ENCODE peak calls at places on chromosomes 7 and 10, in six cellular contexts. One of them, this sample, is unnamed. For H3K36me3, the result is how much of the 10 kb centered on the place peaks cover.

GRCh38 chr10:122551450-122551849 is 9.1 kb upstream of the DMBT1 start:
- DNase-seq in transverse colon: no peak
- DNase-seq in mesendoderm: peak
- DNase-seq in prostate gland: no peak
- DNase-seq in left ventricle myocardium inferior: no peak
- DNase-seq in ascending aorta: no peak
- DNase-seq in this sample: no peak

GRCh38 chr7:155802291-155802690 is 10.0 kb downstream of the SHH start:
- DNase-seq in transverse colon: no peak
- DNase-seq in left ventricle myocardium inferior: no peak
- DNase-seq in mesendoderm: no peak
- DNase-seq in prostate gland: no peak
- DNase-seq in ascending aorta: no peak
- DNase-seq in this sample: no peak

GRCh38 chr10:86730227-86730626 is 26.2 kb upstream of the BMPR1A start:
- DNase-seq in ascending aorta: no peak
- DNase-seq in prostate gland: no peak
- DNase-seq in mesendoderm: no peak
- DNase-seq in transverse colon: peak
- DNase-seq in left ventricle myocardium inferior: peak
- DNase-seq in this sample: peak

GRCh38 chr7:155848691-155849690 is 36.7 kb upstream of the SHH start:
- DNase-seq in mesendoderm: no peak
- DNase-seq in left ventricle myocardium inferior: no peak
- DNase-seq in transverse colon: peak
- DNase-seq in ascending aorta: no peak
- DNase-seq in prostate gland: no peak
- DNase-seq in this sample: no peak

GRCh38 chr7:32865448-32865847 is 26.1 kb downstream of the KBTBD2 start:
- DNase-seq in prostate gland: no peak
- DNase-seq in transverse colon: no peak
- DNase-seq in mesendoderm: no peak
- DNase-seq in ascending aorta: no peak
- DNase-seq in left ventricle myocardium inferior: no peak
- DNase-seq in this sample: no peak

GRCh38 chr7:18861514-18861913 is 255.9 kb downstream of the TWIST1 start:
- DNase-seq in left ventricle myocardium inferior: no peak
- DNase-seq in prostate gland: no peak
- DNase-seq in ascending aorta: no peak
- DNase-seq in transverse colon: no peak
- DNase-seq in mesendoderm: no peak
- DNase-seq in this sample: no peak

GRCh38 chr7:79692015-79692414 is 238.5 kb upstream of the MAGI2 start:
- DNase-seq in ascending aorta: no peak
- DNase-seq in prostate gland: no peak
- DNase-seq in left ventricle myocardium inferior: no peak
- DNase-seq in transverse colon: no peak
- DNase-seq in mesendoderm: peak
- DNase-seq in this sample: no peak

GRCh38 chr10:120460776-120461175 is 3.7 kb downstream of the PLPP4 start:
- DNase-seq in left ventricle myocardium inferior: no peak
- DNase-seq in ascending aorta: no peak
- DNase-seq in prostate gland: no peak
- DNase-seq in transverse colon: no peak
- DNase-seq in mesendoderm: peak
- DNase-seq in this sample: no peak

GRCh38 chr7:82578430-82578829 is 134.9 kb upstream of the CACNA2D1 start:
- DNase-seq in ascending aorta: no peak
- DNase-seq in prostate gland: no peak
- DNase-seq in mesendoderm: no peak
- DNase-seq in transverse colon: no peak
- DNase-seq in left ventricle myocardium inferior: no peak
- DNase-seq in this sample: no peak

GRCh38 chr7:118755067-118755625 is 530.6 kb downstream of the ANKRD7 start:
- DNase-seq in left ventricle myocardium inferior: no peak
- DNase-seq in mesendoderm: no peak
- DNase-seq in transverse colon: no peak
- DNase-seq in prostate gland: peak
- DNase-seq in ascending aorta: no peak
- DNase-seq in this sample: no peak

GRCh38 chr7:140639366-140640053 is 1.1 kb downstream of the DENND2A start:
- DNase-seq in mesendoderm: peak
- DNase-seq in transverse colon: no peak
- DNase-seq in prostate gland: no peak
- DNase-seq in left ventricle myocardium inferior: no peak
- DNase-seq in ascending aorta: no peak
- DNase-seq in this sample: no peak

GRCh38 chr7:121872831-121873764 is at the start of gene PTPRZ1:
- DNase-seq in ascending aorta: no peak
- DNase-seq in mesendoderm: peak
- DNase-seq in prostate gland: peak
- DNase-seq in transverse colon: no peak
- DNase-seq in left ventricle myocardium inferior: no peak
- DNase-seq in this sample: peak

GRCh38 chr7:97971120-97971989 is 18.6 kb downstream of the OCM2 start:
- DNase-seq in mesendoderm: peak
- DNase-seq in prostate gland: no peak
- DNase-seq in ascending aorta: no peak
- DNase-seq in left ventricle myocardium inferior: no peak
- DNase-seq in transverse colon: peak
- DNase-seq in this sample: peak

GRCh38 chr10:112475565-112476233 is 28.7 kb downstream of the VTI1A start:
- DNase-seq in ascending aorta: no peak
- DNase-seq in mesendoderm: no peak
- DNase-seq in left ventricle myocardium inferior: no peak
- DNase-seq in transverse colon: no peak
- DNase-seq in prostate gland: no peak
- DNase-seq in this sample: no peak

GRCh38 chr7:131040467-131040932 is 287.2 kb upstream of the MKLN1 start:
- DNase-seq in mesendoderm: peak
- DNase-seq in transverse colon: peak
- DNase-seq in ascending aorta: no peak
- DNase-seq in prostate gland: peak
- DNase-seq in left ventricle myocardium inferior: no peak
- DNase-seq in this sample: peak

GRCh38 chr7:116772423-116772852 is 89.9 kb upstream of the CAPZA2 start:
- DNase-seq in prostate gland: no peak
- DNase-seq in ascending aorta: no peak
- DNase-seq in left ventricle myocardium inferior: no peak
- DNase-seq in mesendoderm: no peak
- DNase-seq in transverse colon: no peak
- DNase-seq in this sample: no peak

GRCh38 chr7:48839108-48839507 is 85.2 kb upstream of the CDC14C start:
- DNase-seq in mesendoderm: peak
- DNase-seq in left ventricle myocardium inferior: no peak
- DNase-seq in transverse colon: no peak
- DNase-seq in ascending aorta: no peak
- DNase-seq in prostate gland: no peak
- DNase-seq in this sample: no peak

GRCh38 chr10:123675811-123676210 is 9.7 kb downstream of the GPR26 start:
- DNase-seq in ascending aorta: no peak
- DNase-seq in prostate gland: no peak
- DNase-seq in mesendoderm: no peak
- DNase-seq in left ventricle myocardium inferior: no peak
- DNase-seq in transverse colon: no peak
- DNase-seq in this sample: no peak

GRCh38 chr10:77555591-77556212 is 81.9 kb downstream of the KCNMA1 start:
- DNase-seq in prostate gland: no peak
- DNase-seq in transverse colon: no peak
- DNase-seq in left ventricle myocardium inferior: no peak
- DNase-seq in mesendoderm: no peak
- DNase-seq in ascending aorta: no peak
- DNase-seq in this sample: no peak

GRCh38 chr7:64653721-64654401 is 12.1 kb upstream of the ZNF107 start:
- DNase-seq in transverse colon: no peak
- DNase-seq in mesendoderm: no peak
- DNase-seq in ascending aorta: no peak
- DNase-seq in prostate gland: no peak
- DNase-seq in left ventricle myocardium inferior: no peak
- DNase-seq in this sample: no peak

GRCh38 chr10:87860156-87860795 is 3.1 kb downstream of the KLLN start:
- DNase-seq in ascending aorta: no peak
- DNase-seq in transverse colon: no peak
- DNase-seq in mesendoderm: peak
- DNase-seq in prostate gland: no peak
- DNase-seq in left ventricle myocardium inferior: no peak
- DNase-seq in this sample: no peak

GRCh38 chr7:138952791-138953190 is 28.4 kb downstream of the KIAA1549 start:
- DNase-seq in transverse colon: no peak
- DNase-seq in prostate gland: no peak
- DNase-seq in mesendoderm: no peak
- DNase-seq in left ventricle myocardium inferior: no peak
- DNase-seq in ascending aorta: no peak
- DNase-seq in this sample: no peak

GRCh38 chr7:29989257-29989995 is at the start of gene SCRN1:
- DNase-seq in prostate gland: peak
- DNase-seq in mesendoderm: peak
- DNase-seq in transverse colon: peak
- DNase-seq in left ventricle myocardium inferior: peak
- DNase-seq in ascending aorta: no peak
- DNase-seq in this sample: peak

GRCh38 chr7:151269511-151269910 is 21.0 kb upstream of the SMARCD3 start:
- DNase-seq in prostate gland: no peak
- DNase-seq in transverse colon: no peak
- DNase-seq in mesendoderm: no peak
- DNase-seq in ascending aorta: no peak
- DNase-seq in left ventricle myocardium inferior: no peak
- DNase-seq in this sample: no peak

GRCh38 chr10:130409931-130410330 is 273.7 kb downstream of the GLRX3 start:
- DNase-seq in mesendoderm: no peak
- DNase-seq in prostate gland: no peak
- DNase-seq in transverse colon: no peak
- DNase-seq in ascending aorta: no peak
- DNase-seq in left ventricle myocardium inferior: no peak
- DNase-seq in this sample: no peak

GRCh38 chr10:10295537-10295936 is 722.1 kb upstream of the CELF2 start:
- DNase-seq in transverse colon: no peak
- DNase-seq in ascending aorta: no peak
- DNase-seq in left ventricle myocardium inferior: no peak
- DNase-seq in mesendoderm: no peak
- DNase-seq in prostate gland: no peak
- DNase-seq in this sample: no peak
- H3K27ac ChIP-seq in transverse colon: no peak
- H3K27ac ChIP-seq in ascending aorta: no peak
- H3K27ac ChIP-seq in left ventricle myocardium inferior: no peak
- H3K27ac ChIP-seq in mesendoderm: no peak
- H3K27ac ChIP-seq in prostate gland: no peak
- H3K27ac ChIP-seq in this sample: no peak

GRCh38 chr10:128121750-128122412 is 4.3 kb downstream of the MKI67 start:
- DNase-seq in mesendoderm: no peak
- DNase-seq in ascending aorta: no peak
- DNase-seq in left ventricle myocardium inferior: no peak
- DNase-seq in transverse colon: no peak
- DNase-seq in prostate gland: no peak
- DNase-seq in this sample: no peak
- H3K36me3 ChIP-seq in mesendoderm: under half
- H3K36me3 ChIP-seq in ascending aorta: under half
- H3K36me3 ChIP-seq in left ventricle myocardium inferior: under half
- H3K36me3 ChIP-seq in transverse colon: under half
- H3K36me3 ChIP-seq in prostate gland: under half
- H3K36me3 ChIP-seq in this sample: under half

GRCh38 chr7:77335581-77335980 is 80.6 kb downstream of the GSAP start:
- DNase-seq in ascending aorta: no peak
- DNase-seq in prostate gland: no peak
- DNase-seq in transverse colon: no peak
- DNase-seq in left ventricle myocardium inferior: no peak
- DNase-seq in mesendoderm: no peak
- DNase-seq in this sample: no peak

GRCh38 chr7:77329466-77330168 is 86.5 kb downstream of the GSAP start:
- DNase-seq in ascending aorta: no peak
- DNase-seq in left ventricle myocardium inferior: no peak
- DNase-seq in mesendoderm: no peak
- DNase-seq in prostate gland: no peak
- DNase-seq in transverse colon: no peak
- DNase-seq in this sample: no peak

GRCh38 chr7:77330169-77330882 is 85.8 kb downstream of the GSAP start:
- DNase-seq in prostate gland: no peak
- DNase-seq in left ventricle myocardium inferior: no peak
- DNase-seq in ascending aorta: no peak
- DNase-seq in transverse colon: no peak
- DNase-seq in mesendoderm: no peak
- DNase-seq in this sample: no peak

GRCh38 chr7:77328669-77329068 is 87.5 kb downstream of the GSAP start:
- DNase-seq in transverse colon: no peak
- DNase-seq in prostate gland: no peak
- DNase-seq in mesendoderm: no peak
- DNase-seq in ascending aorta: no peak
- DNase-seq in left ventricle myocardium inferior: no peak
- DNase-seq in this sample: no peak

DNA sequence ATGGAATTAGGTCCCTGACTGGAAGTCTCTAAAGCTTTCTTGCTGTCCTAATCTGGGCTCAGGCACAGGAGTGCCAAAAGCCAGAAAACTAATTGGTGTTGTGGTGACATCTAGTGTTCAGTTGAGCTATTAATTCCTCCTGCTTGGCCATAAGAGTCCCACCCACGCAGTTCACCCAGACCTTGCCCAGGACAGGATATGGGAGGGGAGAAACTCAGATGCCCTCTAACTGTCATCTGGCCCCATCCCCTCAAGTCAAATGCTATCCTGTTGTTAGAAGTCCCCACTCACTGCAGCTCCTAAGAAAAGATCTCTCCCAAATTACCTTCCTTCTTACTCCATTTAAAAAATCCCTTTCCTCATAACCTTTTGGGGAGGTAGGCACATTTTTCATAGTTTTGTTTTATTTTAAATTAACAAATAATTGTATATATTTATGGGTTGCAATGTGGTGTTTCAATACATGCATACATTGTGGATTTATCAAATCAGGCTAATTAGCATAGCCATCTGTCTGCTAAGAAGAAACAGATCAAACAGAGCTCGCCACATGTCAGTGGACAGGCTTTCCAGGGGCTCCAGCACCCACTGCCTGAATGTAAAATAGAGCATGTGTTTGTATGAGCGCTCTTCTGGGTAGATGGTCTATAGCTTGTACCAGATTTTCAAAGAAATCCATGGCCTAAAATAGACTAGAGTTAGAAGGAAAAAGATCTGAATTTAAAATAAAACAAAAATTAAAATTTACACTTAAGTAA is 84.0 kb downstream of the GSAP start:
- DNase-seq in ascending aorta: no peak
- DNase-seq in prostate gland: peak
- DNase-seq in transverse colon: peak
- DNase-seq in left ventricle myocardium inferior: peak
- DNase-seq in mesendoderm: peak
- DNase-seq in this sample: peak
- H3K27ac ChIP-seq in ascending aorta: no peak
- H3K27ac ChIP-seq in prostate gland: no peak
- H3K27ac ChIP-seq in transverse colon: no peak
- H3K27ac ChIP-seq in left ventricle myocardium inferior: no peak
- H3K27ac ChIP-seq in mesendoderm: no peak
- H3K27ac ChIP-seq in this sample: no peak

DNA sequence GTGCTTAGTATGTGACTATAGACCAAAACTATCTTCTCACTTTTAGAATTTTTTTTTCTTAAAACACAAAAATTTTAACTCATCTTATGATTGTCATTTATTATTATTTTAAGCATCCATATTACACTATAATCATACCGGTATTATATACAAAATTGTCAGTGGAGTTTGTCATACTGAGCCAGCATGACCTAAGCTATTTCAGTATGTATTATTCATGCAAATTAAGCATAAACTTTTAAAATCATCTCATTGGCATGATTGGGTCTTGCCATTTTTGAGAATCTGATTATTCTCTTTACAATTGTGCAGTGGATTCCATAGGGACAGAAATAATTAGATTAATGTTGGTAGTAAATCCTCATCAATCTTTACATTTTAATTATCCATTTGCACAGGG is 46.2 kb upstream of the STMP1 start:
- DNase-seq in left ventricle myocardium inferior: no peak
- DNase-seq in mesendoderm: no peak
- DNase-seq in prostate gland: no peak
- DNase-seq in ascending aorta: no peak
- DNase-seq in transverse colon: no peak
- DNase-seq in this sample: no peak
- H3K36me3 ChIP-seq in left ventricle myocardium inferior: half or more
- H3K36me3 ChIP-seq in mesendoderm: under half
- H3K36me3 ChIP-seq in prostate gland: under half
- H3K36me3 ChIP-seq in ascending aorta: under half
- H3K36me3 ChIP-seq in transverse colon: under half
- H3K36me3 ChIP-seq in this sample: under half

This sample was measured in body of pancreas.